ENCODE peak calls at places on chromosomes 11 and 22, in ten cellular contexts. C, V, F, L, B, R, W, G, J and D are unnamed samples.

GRCh38 chr22:21025266-21025665 is 7.1 kb downstream of the SLC7A4 start:
- DNase-seq in F (no peak), G (peak), W (no peak), C (no peak), R (no peak), V (no peak), B (no peak), J (peak), L (no peak), D (no peak)

GRCh38 chr11:8090756-8091155 is 9.7 kb downstream of the TUB start:
- DNase-seq in B (no peak), W (peak), J (peak), V (peak), G (no peak), L (peak), C (peak), F (no peak), R (peak), D (no peak)

GRCh38 chr22:19291218-19291579 is 320 bp downstream of the CLTCL1 start:
- DNase-seq in C (peak), F (no peak), W (peak), V (peak), L (peak), B (peak), R (peak), G (peak), J (peak), D (no peak)

GRCh38 chr22:35437038-35437437 is 37.1 kb downstream of the MCM5 start:
- DNase-seq in B (no peak), L (peak), W (no peak), F (no peak), G (no peak), C (no peak), V (no peak), J (peak), R (no peak), D (no peak)

GRCh38 chr22:19800761-19801244 is 40.2 kb downstream of the TBX1 start:
- DNase-seq in L (peak), F (no peak), R (no peak), V (peak), J (no peak), G (no peak), B (peak), W (no peak), C (no peak), D (no peak)

GRCh38 chr11:62611705-62612365 is 740 bp downstream of the EML3 start:
- DNase-seq in J (peak), G (peak), C (peak), L (peak), W (peak), V (no peak), B (peak), R (peak), F (no peak), D (no peak)

GRCh38 chr11:12540075-12540685 is 134.0 kb upstream of the TEAD1 start:
- DNase-seq in J (no peak), G (no peak), L (peak), B (peak), V (no peak), W (no peak), C (no peak), R (no peak), F (no peak), D (no peak)

GRCh38 chr11:91133361-91133760 is 910.5 kb upstream of the CHORDC1 start:
- DNase-seq in W (no peak), V (no peak), R (no peak), G (no peak), F (no peak), B (no peak), C (no peak), J (no peak), L (no peak), D (no peak)

GRCh38 chr11:73463359-73463758 is 87.2 kb downstream of the RELT start:
- DNase-seq in F (no peak), W (no peak), C (no peak), V (no peak), B (peak), L (peak), R (no peak), G (no peak), J (no peak), D (peak)

GRCh38 chr11:46105134-46105628 is 16.1 kb downstream of the PHF21A start:
- DNase-seq in B (no peak), L (no peak), C (no peak), J (no peak), V (no peak), G (no peak), R (no peak), F (no peak), W (no peak), D (no peak)

GRCh38 chr11:75431533-75432525 is 1.2 kb downstream of the KLHL35 start:
- DNase-seq in F (no peak), L (no peak), G (no peak), C (no peak), J (no peak), R (no peak), V (no peak), W (no peak), B (no peak), D (no peak)

GRCh38 chr11:122731500-122731913 is 76.0 kb downstream of the UBASH3B start:
- DNase-seq in V (no peak), G (no peak), J (no peak), F (no peak), C (no peak), B (peak), R (no peak), W (no peak), L (peak), D (no peak)

GRCh38 chr11:28400236-28401100 is 292.3 kb downstream of the METTL15 start:
- DNase-seq in J (no peak), L (peak), W (no peak), B (peak), V (no peak), C (no peak), F (no peak), R (no peak), G (no peak), D (no peak)

GRCh38 chr11:43987384-43988039 is 45.1 kb downstream of the C11orf96 start:
- DNase-seq in L (peak), F (no peak), J (no peak), B (peak), V (no peak), G (no peak), W (no peak), C (peak), R (no peak), D (no peak)